ENCODE peak calls at places on chromosomes 1 and 21, in four cellular contexts. One of them, this sample, is unnamed. For H3K27me3, the result is how much of the 10 kb centered on the place peaks cover.

GRCh38 chr1:165169729-165170128 is 186.8 kb downstream of the LMX1A start:
- DNase-seq in lung: no peak
- DNase-seq in AG04450: no peak
- DNase-seq in colonic mucosa: no peak
- DNase-seq in this sample: no peak

GRCh38 chr1:161069201-161069685 is 448 bp downstream of the ARHGAP30 start:
- DNase-seq in lung: no peak
- DNase-seq in AG04450: no peak
- DNase-seq in colonic mucosa: no peak
- DNase-seq in this sample: no peak

GRCh38 chr1:172638885-172639831 is 19.7 kb upstream of the FASLG start:
- DNase-seq in lung: no peak
- DNase-seq in AG04450: peak
- DNase-seq in colonic mucosa: peak
- DNase-seq in this sample: no peak

GRCh38 chr1:25033828-25034451 is 103.9 kb upstream of the RUNX3 start:
- DNase-seq in lung: peak
- DNase-seq in AG04450: no peak
- DNase-seq in colonic mucosa: peak
- DNase-seq in this sample: no peak

GRCh38 chr1:39046811-39047210 is 20.7 kb downstream of the NDUFS5 start:
- DNase-seq in lung: no peak
- DNase-seq in AG04450: no peak
- DNase-seq in colonic mucosa: no peak
- DNase-seq in this sample: no peak

GRCh38 chr1:156258859-156259258 is 11.0 kb upstream of the PAQR6 start:
- DNase-seq in lung: no peak
- DNase-seq in AG04450: no peak
- DNase-seq in colonic mucosa: no peak
- DNase-seq in this sample: no peak

GRCh38 chr1:9242338-9242969 is 7.9 kb downstream of the H6PD start:
- DNase-seq in lung: peak
- DNase-seq in AG04450: no peak
- DNase-seq in colonic mucosa: peak
- DNase-seq in this sample: no peak

GRCh38 chr21:45074818-45075605 is 632 bp downstream of the ADARB1 start:
- DNase-seq in lung: no peak
- DNase-seq in AG04450: no peak
- DNase-seq in colonic mucosa: no peak
- DNase-seq in this sample: peak

GRCh38 chr1:87398644-87399043 is 70.0 kb downstream of the LMO4 start:
- DNase-seq in lung: no peak
- DNase-seq in AG04450: no peak
- DNase-seq in colonic mucosa: no peak
- DNase-seq in this sample: no peak

GRCh38 chr1:109768335-109768650 is 4.6 kb upstream of the EPS8L3 start:
- DNase-seq in lung: no peak
- DNase-seq in AG04450: no peak
- DNase-seq in colonic mucosa: no peak
- DNase-seq in this sample: no peak

GRCh38 chr1:15231714-15232201 is 15.3 kb upstream of the FHAD1 start:
- DNase-seq in lung: no peak
- DNase-seq in AG04450: no peak
- DNase-seq in colonic mucosa: no peak
- DNase-seq in this sample: no peak

GRCh38 chr1:64453695-64454094 is 16.2 kb upstream of the CACHD1 start:
- DNase-seq in lung: no peak
- DNase-seq in AG04450: no peak
- DNase-seq in colonic mucosa: no peak
- DNase-seq in this sample: no peak

GRCh38 chr21:35922618-35923017 is 137.7 kb downstream of the SETD4 start:
- DNase-seq in lung: no peak
- DNase-seq in AG04450: no peak
- DNase-seq in colonic mucosa: no peak
- DNase-seq in this sample: no peak

GRCh38 chr21:43281661-43282357 is 113.0 kb downstream of the CRYAA start:
- DNase-seq in lung: no peak
- DNase-seq in AG04450: no peak
- DNase-seq in colonic mucosa: no peak
- DNase-seq in this sample: peak

GRCh38 chr1:82273816-82274215 is 473.1 kb downstream of the ADGRL2 start:
- DNase-seq in lung: no peak
- DNase-seq in AG04450: no peak
- DNase-seq in colonic mucosa: no peak
- DNase-seq in this sample: no peak

GRCh38 chr1:202966006-202966904 is 802 bp downstream of the CYB5R1 start:
- DNase-seq in lung: no peak
- DNase-seq in AG04450: no peak
- DNase-seq in colonic mucosa: peak
- DNase-seq in this sample: no peak

GRCh38 chr1:150798509-150798908 is 9.6 kb downstream of the CTSK start:
- DNase-seq in lung: no peak
- DNase-seq in AG04450: no peak
- DNase-seq in colonic mucosa: no peak
- DNase-seq in this sample: peak

GRCh38 chr1:152599934-152600333 is at the start of gene LCE3C:
- DNase-seq in lung: no peak
- DNase-seq in AG04450: no peak
- DNase-seq in colonic mucosa: no peak
- DNase-seq in this sample: no peak

GRCh38 chr21:38809170-38809878 is 3.6 kb downstream of the ETS2 start:
- DNase-seq in lung: no peak
- DNase-seq in AG04450: no peak
- DNase-seq in colonic mucosa: peak
- DNase-seq in this sample: no peak
- H3K4me3 ChIP-seq in lung: peak
- H3K4me3 ChIP-seq in AG04450: peak
- H3K4me3 ChIP-seq in colonic mucosa: peak
- H3K4me3 ChIP-seq in this sample: peak

DNA sequence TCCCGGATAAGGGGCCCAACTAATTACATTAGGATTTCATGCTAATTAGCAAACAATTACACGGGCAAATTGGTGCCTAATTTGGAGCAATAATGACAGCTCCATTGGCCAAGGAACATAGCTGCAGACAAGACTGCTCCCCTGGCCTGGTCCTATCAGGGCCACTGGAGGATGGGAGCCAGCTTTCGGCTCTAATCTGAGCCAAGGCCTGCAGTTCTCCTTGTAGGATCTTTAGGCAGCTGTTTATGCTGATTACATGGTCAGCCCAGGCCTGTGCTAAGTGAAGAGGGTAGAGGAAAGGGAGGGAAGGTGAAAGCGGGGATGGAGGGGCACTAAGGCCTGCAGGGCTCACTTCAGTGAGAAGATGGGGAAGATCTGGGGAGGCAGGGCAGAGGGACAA is 12.4 kb upstream of the ADGRB2 start:
- DNase-seq in lung: no peak
- DNase-seq in AG04450: no peak
- DNase-seq in colonic mucosa: no peak
- DNase-seq in this sample: no peak
- H3K27me3 ChIP-seq in lung: under half
- H3K27me3 ChIP-seq in AG04450: under half
- H3K27me3 ChIP-seq in colonic mucosa: under half
- H3K27me3 ChIP-seq in this sample: under half

GRCh38 chr1:97651201-97651600 is 269.6 kb downstream of the DPYD start:
- DNase-seq in lung: no peak
- DNase-seq in AG04450: no peak
- DNase-seq in colonic mucosa: no peak
- DNase-seq in this sample: no peak

DNA sequence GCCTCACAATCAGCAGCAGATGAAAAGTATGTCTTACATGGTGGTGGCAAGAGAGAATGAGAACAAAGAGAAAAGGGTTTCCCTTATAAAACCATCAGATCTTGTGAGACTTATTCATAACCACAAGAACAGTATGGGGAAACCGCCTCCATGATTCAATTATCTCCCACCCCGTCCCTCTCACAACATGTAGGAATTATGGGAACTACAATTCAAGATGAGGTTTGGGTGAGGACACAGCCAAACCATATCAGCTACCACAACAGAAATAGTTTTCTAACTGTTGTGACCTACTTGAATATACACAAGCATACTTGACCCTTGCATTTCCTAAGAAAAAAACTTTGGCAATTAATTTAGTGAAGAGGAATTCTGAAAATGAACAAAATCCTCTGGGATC is 266.0 kb downstream of the DPYD start:
- DNase-seq in lung: no peak
- DNase-seq in AG04450: no peak
- DNase-seq in colonic mucosa: no peak
- DNase-seq in this sample: no peak
- TF ChIP-seq CTCF in lung: no peak
- TF ChIP-seq CTCF in AG04450: no peak
- TF ChIP-seq CTCF in colonic mucosa: no peak
- TF ChIP-seq CTCF in this sample: no peak

DNA sequence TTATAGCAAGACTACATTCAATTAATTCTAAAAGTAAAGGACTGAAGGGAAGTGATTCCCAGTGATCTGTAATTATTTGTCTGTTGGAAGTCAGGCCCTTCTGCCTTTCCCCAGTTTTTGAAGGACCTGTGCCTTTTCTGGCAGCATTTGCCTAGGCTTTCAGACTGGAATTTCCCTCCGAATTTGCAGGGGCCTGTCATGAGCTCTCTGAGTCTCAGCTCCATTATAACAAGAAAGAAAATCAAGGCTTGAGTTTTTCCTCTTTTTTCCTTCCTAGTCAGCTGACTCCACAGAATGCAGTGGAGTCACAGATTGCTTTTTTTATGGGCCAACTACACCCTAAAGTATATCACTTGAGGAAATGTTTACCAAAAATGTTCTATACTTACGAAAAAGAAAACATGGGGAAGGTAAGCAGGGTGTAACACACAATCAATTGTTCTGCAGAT is 1.1 kb downstream of the NR5A2 start:
- DNase-seq in lung: no peak
- DNase-seq in AG04450: no peak
- DNase-seq in colonic mucosa: peak
- DNase-seq in this sample: peak
- H3K4me3 ChIP-seq in lung: peak
- H3K4me3 ChIP-seq in AG04450: peak
- H3K4me3 ChIP-seq in colonic mucosa: peak
- H3K4me3 ChIP-seq in this sample: peak

DNA sequence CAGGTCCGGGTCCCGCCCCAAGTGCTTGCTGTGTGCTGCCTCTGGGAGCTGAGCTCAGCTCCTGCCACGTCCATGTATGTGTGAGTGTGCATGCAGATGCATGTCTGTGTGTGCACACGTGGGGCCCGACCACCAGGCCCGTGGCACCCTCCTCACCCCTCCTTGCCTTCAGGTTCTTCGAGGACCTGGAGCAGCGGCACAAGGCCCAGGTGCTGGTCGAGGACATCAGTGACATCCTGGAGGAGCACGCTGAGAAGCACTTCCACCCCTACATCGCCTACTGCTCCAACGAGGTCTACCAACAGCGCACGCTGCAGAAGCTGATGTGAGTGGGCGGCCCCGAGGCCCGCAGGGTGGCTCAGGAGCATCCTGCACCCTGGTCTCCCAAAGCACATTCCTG is 18.4 kb downstream of the ARHGEF16 start:
- DNase-seq in lung: no peak
- DNase-seq in AG04450: no peak
- DNase-seq in colonic mucosa: no peak
- DNase-seq in this sample: no peak
- H3K27me3 ChIP-seq in lung: under half
- H3K27me3 ChIP-seq in AG04450: under half
- H3K27me3 ChIP-seq in colonic mucosa: under half
- H3K27me3 ChIP-seq in this sample: under half

This sample was measured in endodermal cell.